ENCODE peak calls at places on chromosomes 2 and 18, in five cellular contexts. P is DMS 273 treated with DMSO at 0.1 percent for 48 hours; B is activated CD8-positive, alpha-beta memory T cell treated with anti-CD3 and anti-CD28 coated beads for 4 hours; G is LHCN-M2; L is HFFc6. C is an unnamed sample.

GRCh38 chr18:30965237-30965636 is 77.3 kb downstream of the DSC3 start:
- DNase-seq in B (no peak), G (no peak), L (no peak), P (no peak), C (no peak)

GRCh38 chr2:134146161-134146560 is 107.7 kb upstream of the MGAT5 start:
- DNase-seq in B (no peak), G (no peak), P (no peak), L (no peak), C (no peak)

GRCh38 chr2:191441761-191442160 is 196.6 kb downstream of the MYO1B start:
- DNase-seq in P (no peak), L (peak; percentile 49), B (no peak), G (peak; percentile 41), C (no peak)

GRCh38 chr2:157473585-157473984 is 29.7 kb upstream of the CYTIP start:
- DNase-seq in P (no peak), L (no peak), B (no peak), G (no peak), C (no peak)

GRCh38 chr2:230134496-230135073 is 65.9 kb upstream of the SLC16A14 start:
- DNase-seq in G (peak; percentile 50), B (no peak), P (no peak), L (peak; percentile 79), C (no peak)

GRCh38 chr2:56465491-56465890 is 281.7 kb downstream of the CCDC85A start:
- DNase-seq in G (peak; percentile 38), L (peak; percentile 35), B (no peak), P (no peak), C (no peak)

GRCh38 chr2:108278631-108279030 is 10.1 kb upstream of the SULT1C2 start:
- DNase-seq in G (peak; percentile 67), L (no peak), P (no peak), B (no peak), C (no peak)

GRCh38 chr18:79164696-79165095 is 95.5 kb downstream of the ATP9B start:
- DNase-seq in B (no peak), G (no peak), L (no peak), P (no peak), C (no peak)

GRCh38 chr2:134866498-134867099 is 28.2 kb downstream of the ACMSD start:
- DNase-seq in L (peak; percentile 52), G (peak; percentile 60), B (no peak), P (no peak), C (no peak)

GRCh38 chr2:234571620-234572407 is 74.9 kb upstream of the ARL4C start:
- DNase-seq in B (no peak), L (no peak), G (no peak), P (no peak), C (no peak)

GRCh38 chr2:67752964-67753363 is 309.8 kb downstream of the C1D start:
- DNase-seq in B (no peak), P (no peak), L (peak; percentile 68), G (peak; percentile 75), C (no peak)

GRCh38 chr2:41216978-41217377 is 765.1 kb upstream of the SLC8A1 start:
- DNase-seq in P (no peak), L (no peak), G (no peak), B (no peak), C (no peak)

GRCh38 chr2:118216224-118216623 is 128.0 kb downstream of the INSIG2 start:
- DNase-seq in P (no peak), B (no peak), G (no peak), L (no peak), C (no peak)

GRCh38 chr2:10844083-10844482 is 31.5 kb upstream of the PDIA6 start:
- DNase-seq in P (no peak), B (no peak), G (peak; percentile 83), L (peak; percentile 15), C (peak; percentile 65)

GRCh38 chr2:218345491-218346176 is 11.0 kb upstream of the CATIP start:
- DNase-seq in P (peak; percentile 18), B (no peak), L (no peak), G (no peak), C (no peak)

GRCh38 chr2:119223521-119224390 is at the start of gene STEAP3:
- DNase-seq in B (no peak), P (no peak), G (peak; percentile 70), L (peak; percentile 17), C (peak; percentile 86)

GRCh38 chr2:148490840-148491439 is 153.6 kb upstream of the EPC2 start:
- DNase-seq in L (no peak), B (no peak), G (no peak), P (no peak), C (no peak)

GRCh38 chr2:232505805-232506360 is 14.3 kb upstream of the PRSS56 start:
- DNase-seq in L (no peak), G (no peak), B (no peak), P (no peak), C (no peak)

GRCh38 chr2:9423922-9424272 is 443 bp downstream of the CPSF3 start:
- DNase-seq in L (no peak), B (no peak), P (no peak), G (no peak), C (no peak)

GRCh38 chr2:234996467-234997270 is 44.9 kb downstream of the SH3BP4 start:
- DNase-seq in P (no peak), L (peak; percentile 45), G (peak; percentile 95), B (no peak), C (peak; percentile 63)

GRCh38 chr2:209773377-209773776 is 1.7 kb downstream of the UNC80 start:
- DNase-seq in B (no peak), G (no peak), L (no peak), P (no peak), C (no peak)

GRCh38 chr18:33557706-33558105 is 20.3 kb upstream of the ASXL3 start:
- DNase-seq in B (no peak), L (no peak), G (no peak), P (no peak), C (no peak)

GRCh38 chr18:46622999-46623398 is 34.0 kb downstream of the LOXHD1 start:
- DNase-seq in G (peak; percentile 11), L (peak; percentile 30), B (no peak), P (peak; percentile 10), C (no peak)

GRCh38 chr2:195533771-195534642 is 123.0 kb upstream of the SLC39A10 start:
- DNase-seq in B (peak; percentile 52), P (no peak), G (peak; percentile 99), L (peak; percentile 90), C (no peak)

GRCh38 chr2:39571197-39571731 is 94.5 kb upstream of the TMEM178A start:
- DNase-seq in B (no peak), G (peak; percentile 93), P (no peak), L (no peak), C (no peak)

GRCh38 chr18:44696892-44697291 is 16.2 kb downstream of the SETBP1 start:
- DNase-seq in P (no peak), L (no peak), B (no peak), G (no peak), C (peak; percentile 30)

GRCh38 chr18:79139206-79139605 is 70.0 kb downstream of the ATP9B start:
- DNase-seq in P (no peak), B (peak; percentile 25), G (no peak), L (no peak), C (no peak)

GRCh38 chr2:12116228-12116750 is 369.9 kb downstream of the LPIN1 start:
- DNase-seq in B (no peak), L (no peak), G (no peak), P (no peak), C (no peak)

GRCh38 chr2:236879416-236879963 is 206.2 kb upstream of the COPS8 start:
- DNase-seq in L (no peak), G (no peak), B (no peak), P (no peak), C (no peak)

GRCh38 chr2:6975988-6976387 is 58.8 kb downstream of the RNF144A start:
- DNase-seq in P (no peak), B (no peak), G (no peak), L (no peak), C (peak; percentile 65)

GRCh38 chr18:12628706-12629702 is 28.9 kb downstream of the SPIRE1 start:
- DNase-seq in P (no peak), B (no peak), L (peak; percentile 69), G (peak; percentile 80), C (no peak)

GRCh38 chr2:15643209-15643500 is 51.5 kb downstream of the DDX1 start:
- DNase-seq in B (no peak), G (no peak), L (no peak), P (no peak), C (no peak)

GRCh38 chr18:21336846-21337245 is 94.8 kb downstream of the GREB1L start:
- DNase-seq in P (no peak), G (peak; percentile 53), L (no peak), B (no peak), C (no peak)